ENCODE peak calls at places on chromosomes 6 and 20, in six cellular contexts. J is HCT116, N is hepatocyte, S is K562, Z is GM23248, U is astrocyte. P is an unnamed sample. For H3K9me3 and H3K4me1, the result is how much of the 10 kb centered on the place peaks cover.

GRCh38 chr20:41643504-41643938 is 25.3 kb upstream of the CHD6 start:
- DNase-seq in J (peak), N (peak), S (peak), Z (peak), U (peak), P (no peak)

GRCh38 chr6:18212231-18212630 is 52.1 kb downstream of the DEK start:
- DNase-seq in J (no peak), N (no peak), S (no peak), Z (no peak), U (no peak), P (no peak)

GRCh38 chr6:107102414-107102805 is 12.9 kb downstream of the BEND3 start:
- DNase-seq in J (no peak), N (no peak), S (no peak), Z (no peak), U (no peak), P (peak)

GRCh38 chr20:44092551-44093248 is 94.3 kb downstream of the JPH2 start:
- DNase-seq in J (no peak), N (peak), S (no peak), Z (peak), U (peak), P (peak)

GRCh38 chr6:110547266-110547964 is 71.0 kb upstream of the SLC22A16 start:
- DNase-seq in J (peak), N (no peak), S (no peak), Z (peak), U (peak), P (no peak)

GRCh38 chr6:154499854-154500589 is 10.5 kb downstream of the CNKSR3 start:
- DNase-seq in J (no peak), N (no peak), S (no peak), Z (no peak), U (no peak), P (no peak)

GRCh38 chr20:49496526-49497216 is 14.2 kb upstream of the KCNB1 start:
- DNase-seq in J (no peak), N (peak), S (no peak), Z (no peak), U (no peak), P (no peak)

GRCh38 chr6:10203651-10204050 is 211.2 kb downstream of the TFAP2A start:
- DNase-seq in J (no peak), N (no peak), S (no peak), Z (no peak), U (no peak), P (no peak)

GRCh38 chr6:138970856-138971425 is 17.1 kb downstream of the REPS1 start:
- DNase-seq in J (peak), N (peak), S (no peak), Z (peak), U (peak), P (no peak)

GRCh38 chr6:136866872-136867416 is 44.6 kb downstream of the PEX7 start:
- DNase-seq in J (no peak), N (no peak), S (no peak), Z (peak), U (peak), P (no peak)

GRCh38 chr20:51366155-51366886 is 176.2 kb downstream of the NFATC2 start:
- DNase-seq in J (peak), N (peak), S (no peak), Z (peak), U (peak), P (no peak)

GRCh38 chr20:59676126-59676876 is 72.0 kb downstream of the PHACTR3 start:
- DNase-seq in J (no peak), N (no peak), S (no peak), Z (no peak), U (no peak), P (no peak)

GRCh38 chr6:116251568-116252384 is 2.1 kb downstream of the TSPYL4 start:
- DNase-seq in J (no peak), N (no peak), S (no peak), Z (peak), U (peak), P (no peak)

GRCh38 chr6:85460951-85461805 is 11.3 kb downstream of the NT5E start:
- DNase-seq in J (no peak), N (no peak), S (no peak), Z (peak), U (peak), P (peak)

GRCh38 chr20:6699931-6700562 is 67.4 kb upstream of the BMP2 start:
- DNase-seq in J (no peak), N (no peak), S (no peak), Z (no peak), U (no peak), P (no peak)

GRCh38 chr6:166751051-166751595 is 124.1 kb upstream of the RPS6KA2 start:
- DNase-seq in J (no peak), N (no peak), S (no peak), Z (no peak), U (no peak), P (peak)

GRCh38 chr6:101614774-101615173 is 221.3 kb downstream of the GRIK2 start:
- DNase-seq in J (peak), N (no peak), S (no peak), Z (peak), U (peak), P (no peak)

GRCh38 chr20:59776626-59777320 is 156.7 kb downstream of the SYCP2 start:
- DNase-seq in J (no peak), N (no peak), S (no peak), Z (no peak), U (no peak), P (no peak)

GRCh38 chr6:33789550-33789895 is 593 bp upstream of the LEMD2 start:
- DNase-seq in J (no peak), N (no peak), S (no peak), Z (no peak), U (no peak), P (no peak)

GRCh38 chr6:167304912-167305311 is 13.8 kb downstream of the UNC93A start:
- DNase-seq in J (no peak), N (no peak), S (no peak), Z (no peak), U (no peak), P (no peak)

GRCh38 chr6:158283304-158284005 is 28.8 kb upstream of the TULP4 start:
- DNase-seq in J (no peak), N (no peak), S (no peak), Z (peak), U (peak), P (peak)

GRCh38 chr6:37170273-37171140 is 555 bp downstream of the PIM1 start:
- DNase-seq in J (no peak), N (peak), S (peak), Z (peak), U (no peak), P (peak)

GRCh38 chr20:2873747-2874041 is 413 bp downstream of the PTPRA start:
- DNase-seq in J (no peak), N (peak), S (peak), Z (peak), U (no peak), P (peak)

GRCh38 chr6:118372413-118372812 is 175.7 kb upstream of the PLN start:
- DNase-seq in J (no peak), N (no peak), S (no peak), Z (peak), U (peak), P (no peak)

GRCh38 chr6:146943673-146944072 is 260.5 kb upstream of the STXBP5 start:
- DNase-seq in J (no peak), N (no peak), S (no peak), Z (no peak), U (no peak), P (no peak)

GRCh38 chr6:85404497-85405174 is 45.2 kb upstream of the NT5E start:
- DNase-seq in J (peak), N (peak), S (no peak), Z (peak), U (peak), P (no peak)

GRCh38 chr6:57074383-57074782 is 15.6 kb upstream of the ZNF451 start:
- DNase-seq in J (no peak), N (no peak), S (no peak), Z (no peak), U (no peak), P (no peak)

GRCh38 chr20:58433759-58434158 is 44.7 kb downstream of the VAPB start:
- DNase-seq in J (no peak), N (peak), S (peak), Z (peak), U (peak), P (no peak)

GRCh38 chr6:147879031-147879430 is 370.5 kb downstream of the SAMD5 start:
- DNase-seq in J (no peak), N (no peak), S (no peak), Z (no peak), U (no peak), P (no peak)

GRCh38 chr6:8944548-8944947 is 509.2 kb upstream of the SLC35B3 start:
- DNase-seq in J (no peak), N (no peak), S (no peak), Z (no peak), U (no peak), P (no peak)

GRCh38 chr6:23783901-23784300 is 342.1 kb upstream of the NRSN1 start:
- DNase-seq in J (no peak), N (no peak), S (no peak), Z (no peak), U (no peak), P (no peak)

GRCh38 chr6:89818977-89819335 is 638 bp downstream of the MDN1 start:
- DNase-seq in J (no peak), N (peak), S (no peak), Z (peak), U (peak), P (peak)

GRCh38 chr20:25532015-25532751 is 53.1 kb downstream of the NINL start:
- DNase-seq in J (no peak), N (no peak), S (no peak), Z (no peak), U (no peak), P (no peak)

GRCh38 chr6:40906759-40907158 is 132.3 kb downstream of the UNC5CL start:
- DNase-seq in J (no peak), N (no peak), S (no peak), Z (peak), U (peak), P (no peak)

GRCh38 chr20:49668181-49668877 is 45.3 kb downstream of the B4GALT5 start:
- DNase-seq in J (no peak), N (no peak), S (peak), Z (no peak), U (no peak), P (peak)

GRCh38 chr6:142945446-142946180 is 637 bp upstream of the HIVEP2 start:
- DNase-seq in J (no peak), N (peak), S (peak), Z (peak), U (no peak), P (peak)

GRCh38 chr20:62156592-62157386 is 13.2 kb downstream of the SS18L1 start:
- DNase-seq in J (peak), N (peak), S (peak), Z (peak), U (no peak), P (peak)

GRCh38 chr6:46756469-46757205 is 9.9 kb downstream of the ANKRD66 start:
- DNase-seq in J (no peak), N (no peak), S (no peak), Z (no peak), U (no peak), P (no peak)

GRCh38 chr6:158170656-158171081 is 2.5 kb downstream of the GTF2H5 start:
- DNase-seq in J (no peak), N (peak), S (no peak), Z (peak), U (peak), P (no peak)

GRCh38 chr6:160004419-160005160 is 35.7 kb downstream of the IGF2R start:
- DNase-seq in J (no peak), N (no peak), S (no peak), Z (no peak), U (no peak), P (no peak)
- H3K9me3 ChIP-seq in J (under half), N (under half), S (under half), Z (under half), U (under half), P (under half)

GRCh38 chr6:106084106-106084963 is 1.8 kb upstream of the PRDM1 start:
- DNase-seq in J (peak), N (peak), S (peak), Z (peak), U (peak), P (peak)
- H3K4me1 ChIP-seq in J (under half), N (under half), S (under half), Z (half or more), U (under half), P (half or more)

GRCh38 chr6:1767481-1768246 is 157.9 kb downstream of the FOXC1 start:
- DNase-seq in J (no peak), N (peak), S (no peak), Z (peak), U (peak), P (no peak)

GRCh38 chr6:1773697-1774096 is 164.0 kb downstream of the FOXC1 start:
- DNase-seq in J (no peak), N (no peak), S (no peak), Z (no peak), U (no peak), P (no peak)

GRCh38 chr6:1771324-1771723 is 161.6 kb downstream of the FOXC1 start:
- DNase-seq in J (no peak), N (no peak), S (no peak), Z (peak), U (peak), P (no peak)

GRCh38 chr6:1766663-1767062 is 156.9 kb downstream of the FOXC1 start:
- DNase-seq in J (no peak), N (no peak), S (no peak), Z (peak), U (no peak), P (no peak)

DNA sequence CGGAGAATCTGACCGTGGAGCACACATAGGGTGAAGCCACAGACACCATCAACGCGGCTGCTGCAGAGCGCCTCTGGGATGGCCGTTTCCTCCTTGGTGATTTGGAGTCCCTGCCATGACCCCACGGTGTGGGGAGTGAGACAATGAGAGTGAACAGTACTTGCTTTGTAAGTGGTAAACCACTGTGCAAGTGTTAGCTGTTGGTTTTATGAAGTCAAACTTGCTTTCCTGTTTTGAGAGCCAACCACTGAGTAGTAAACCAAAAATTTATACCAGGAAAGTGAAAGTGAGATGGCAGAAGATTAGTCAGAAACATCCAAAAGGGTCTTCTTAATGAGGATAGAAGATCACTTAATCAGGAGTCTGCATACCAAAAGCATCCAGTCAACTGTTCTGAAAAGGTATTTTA is 160.7 kb downstream of the FOXC1 start:
- DNase-seq in J (no peak), N (no peak), S (no peak), Z (peak), U (peak), P (no peak)
- H3K4me2 ChIP-seq in J (no peak), N (no peak), S (no peak), Z (peak), U (peak), P (no peak)

DNA sequence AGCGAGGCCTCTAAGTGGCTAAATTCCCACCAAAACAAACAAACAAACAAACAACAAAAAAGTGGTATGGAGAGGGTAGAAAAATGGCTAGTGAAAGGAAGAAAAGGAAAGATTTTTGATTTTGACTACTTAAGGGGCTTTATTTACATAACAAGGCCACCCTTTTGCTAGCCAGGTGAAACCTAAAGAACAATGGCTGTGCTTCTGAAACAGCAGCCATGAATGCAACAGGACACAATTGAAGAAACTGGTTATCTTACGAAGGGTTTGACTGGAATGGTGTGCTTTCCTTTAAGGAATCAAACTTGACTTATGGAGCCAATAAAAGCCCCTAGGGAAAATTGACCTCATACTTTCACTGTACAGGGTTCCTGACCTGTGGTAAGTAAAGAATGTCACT is 68.9 kb downstream of the ERMARD start:
- DNase-seq in J (no peak), N (no peak), S (no peak), Z (no peak), U (no peak), P (no peak)
- H3K9me3 ChIP-seq in J (under half), N (under half), S (under half), Z (under half), U (under half), P (under half)

P was measured in OCI-LY7.